ENCODE peak calls at places on chromosomes 5 and 9, in nine cellular contexts. U is CD8-positive, alpha-beta memory T cell; V is T-helper 2 cell; E is activated gamma-delta T cell treated with Interleukin-2 at 50 U/mL for 16 hours; Y is stomach; J is HEK293T; P is stimulated activated CD4-positive, alpha-beta T cell treated with anti-CD3 and anti-CD28 coated beads, Interleukin-2, amount 100 ng/mL, for 48 hours; W is stimulated activated CD8-positive, alpha-beta memory T cell treated with anti-CD3 and anti-CD28 coated beads, Interleukin-15, amount 100 ng/mL, for 4 hours; S is fibroblast of the aortic adventitia. R is an unnamed sample.

GRCh38 chr9:135087489-135087791 is at the start of gene OLFM1:
- DNase-seq in U (no peak), V (peak), E (no peak), Y (peak), J (peak), P (peak), W (no peak), S (peak), R (no peak)

GRCh38 chr5:170184007-170184687 is 48.6 kb upstream of the C5orf58 start:
- DNase-seq in U (no peak), V (peak), E (peak), Y (peak), J (peak), P (peak), W (no peak), S (peak), R (no peak)

GRCh38 chr5:74543162-74543995 is 97.1 kb downstream of the ENC1 start:
- DNase-seq in U (no peak), V (no peak), E (no peak), Y (no peak), J (peak), P (no peak), W (no peak), S (peak), R (no peak)

GRCh38 chr5:71873202-71873601 is 154.1 kb downstream of the CARTPT start:
- DNase-seq in U (no peak), V (no peak), E (no peak), Y (no peak), J (no peak), P (no peak), W (no peak), S (no peak), R (no peak)

GRCh38 chr9:136140966-136141365 is 22.3 kb upstream of the TMEM250 start:
- DNase-seq in U (no peak), V (no peak), E (no peak), Y (no peak), J (no peak), P (no peak), W (no peak), S (peak), R (no peak)

GRCh38 chr9:129283705-129284606 is 105.9 kb upstream of the IER5L start:
- DNase-seq in U (no peak), V (no peak), E (no peak), Y (no peak), J (no peak), P (no peak), W (no peak), S (no peak), R (no peak)

GRCh38 chr9:129623331-129623730 is 2.4 kb upstream of the C9orf50 start:
- DNase-seq in U (no peak), V (no peak), E (no peak), Y (no peak), J (no peak), P (no peak), W (no peak), S (peak), R (no peak)

GRCh38 chr5:33309076-33309475 is 131.7 kb upstream of the TARS1 start:
- DNase-seq in U (no peak), V (no peak), E (no peak), Y (no peak), J (no peak), P (no peak), W (no peak), S (peak), R (no peak)

GRCh38 chr5:43000914-43001313 is 39.2 kb downstream of the ANXA2R start:
- DNase-seq in U (no peak), V (no peak), E (no peak), Y (no peak), J (no peak), P (no peak), W (no peak), S (no peak), R (no peak)

GRCh38 chr9:87771251-87772006 is 45.5 kb downstream of the CTSL start:
- DNase-seq in U (no peak), V (no peak), E (no peak), Y (no peak), J (no peak), P (no peak), W (no peak), S (no peak), R (no peak)

GRCh38 chr9:83151627-83152137 is 88.7 kb upstream of the RASEF start:
- DNase-seq in U (no peak), V (no peak), E (no peak), Y (peak), J (no peak), P (no peak), W (no peak), S (no peak), R (no peak)

GRCh38 chr5:43037929-43038510 is 2.1 kb downstream of the ANXA2R start:
- DNase-seq in U (peak), V (peak), E (no peak), Y (no peak), J (no peak), P (no peak), W (no peak), S (peak), R (no peak)

GRCh38 chr9:96344458-96345180 is 38.9 kb downstream of the SLC35D2 start:
- DNase-seq in U (no peak), V (no peak), E (no peak), Y (no peak), J (peak), P (no peak), W (no peak), S (peak), R (no peak)

GRCh38 chr9:9996259-9996658 is 616.5 kb downstream of the PTPRD start:
- DNase-seq in U (no peak), V (no peak), E (no peak), Y (no peak), J (no peak), P (no peak), W (no peak), S (no peak), R (no peak)

GRCh38 chr9:33202552-33203300 is 35.6 kb upstream of the B4GALT1 start:
- DNase-seq in U (peak), V (peak), E (peak), Y (peak), J (no peak), P (no peak), W (peak), S (peak), R (peak)

GRCh38 chr5:118506453-118506852 is 481.9 kb downstream of the DTWD2 start:
- DNase-seq in U (no peak), V (no peak), E (no peak), Y (no peak), J (no peak), P (no peak), W (no peak), S (no peak), R (no peak)

GRCh38 chr5:122864400-122864799 is 19.0 kb downstream of the SNX24 start:
- DNase-seq in U (no peak), V (peak), E (no peak), Y (no peak), J (no peak), P (no peak), W (no peak), S (no peak), R (no peak)

GRCh38 chr9:137454145-137454505 is 5.0 kb downstream of the NSMF start:
- DNase-seq in U (no peak), V (peak), E (no peak), Y (peak), J (peak), P (no peak), W (no peak), S (peak), R (peak)

GRCh38 chr9:133591985-133592384 is 17.2 kb downstream of the FAM163B start:
- DNase-seq in U (no peak), V (no peak), E (no peak), Y (no peak), J (no peak), P (no peak), W (no peak), S (no peak), R (no peak)

GRCh38 chr5:174459071-174459702 is 265.2 kb upstream of the MSX2 start:
- DNase-seq in U (no peak), V (no peak), E (no peak), Y (no peak), J (no peak), P (no peak), W (no peak), S (no peak), R (no peak)

GRCh38 chr9:111598730-111599091 is 736 bp downstream of the PTGR1 start:
- DNase-seq in U (no peak), V (peak), E (no peak), Y (peak), J (no peak), P (no peak), W (no peak), S (peak), R (peak)

GRCh38 chr5:75885321-75885720 is 168.1 kb upstream of the POC5 start:
- DNase-seq in U (no peak), V (no peak), E (no peak), Y (no peak), J (no peak), P (no peak), W (no peak), S (no peak), R (no peak)

GRCh38 chr9:96495341-96495740 is 45.4 kb downstream of the HABP4 start:
- DNase-seq in U (no peak), V (no peak), E (no peak), Y (no peak), J (no peak), P (no peak), W (no peak), S (peak), R (no peak)

GRCh38 chr5:66655395-66656324 is 59.5 kb downstream of the MAST4 start:
- DNase-seq in U (no peak), V (no peak), E (no peak), Y (no peak), J (no peak), P (no peak), W (no peak), S (peak), R (no peak)

GRCh38 chr9:133133680-133134418 is 12.8 kb upstream of the RALGDS start:
- DNase-seq in U (peak), V (peak), E (peak), Y (peak), J (no peak), P (peak), W (no peak), S (peak), R (peak)

GRCh38 chr5:181191526-181192336 is 13.3 kb downstream of the TRIM7 start:
- DNase-seq in U (peak), V (peak), E (peak), Y (peak), J (peak), P (peak), W (peak), S (peak), R (peak)

GRCh38 chr5:169670769-169671525 is 33.9 kb downstream of the DOCK2 start:
- DNase-seq in U (no peak), V (peak), E (no peak), Y (no peak), J (no peak), P (no peak), W (no peak), S (no peak), R (no peak)

GRCh38 chr5:3954633-3955032 is 359.0 kb downstream of the IRX1 start:
- DNase-seq in U (no peak), V (no peak), E (no peak), Y (no peak), J (no peak), P (no peak), W (no peak), S (no peak), R (no peak)

GRCh38 chr5:2748841-2749513 is 2.5 kb downstream of the IRX2 start:
- DNase-seq in U (no peak), V (no peak), E (no peak), Y (no peak), J (no peak), P (no peak), W (no peak), S (no peak), R (no peak)